ENCODE peak calls at places on chromosome 1, in six cellular contexts. O is CD4-positive, alpha-beta T cell; Y is bronchial epithelial cell; D is chondrocyte; B is neural progenitor cell; J is NCI-H1092. L is an unnamed sample.

GRCh38 chr1:100034465-100034864 is 64.7 kb downstream of the SLC35A3 start:
- DNase-seq in O (no peak), Y (peak), D (no peak), B (peak), J (no peak), L (peak)

GRCh38 chr1:186577201-186577600 is 103.0 kb downstream of the PTGS2 start:
- DNase-seq in O (no peak), Y (peak), D (no peak), B (no peak), J (no peak), L (no peak)

GRCh38 chr1:231037585-231038517 is 2.2 kb downstream of the FAM89A start:
- DNase-seq in O (no peak), Y (no peak), D (no peak), B (no peak), J (no peak), L (no peak)

GRCh38 chr1:226649780-226650179 is 89.3 kb downstream of the ITPKB start:
- DNase-seq in O (peak), Y (no peak), D (no peak), B (no peak), J (peak), L (peak)

GRCh38 chr1:28172690-28173150 is 3.8 kb downstream of the PTAFR start:
- DNase-seq in O (no peak), Y (no peak), D (no peak), B (no peak), J (no peak), L (peak)

GRCh38 chr1:180609643-180610555 is 21.9 kb upstream of the XPR1 start:
- DNase-seq in O (no peak), Y (peak), D (no peak), B (no peak), J (no peak), L (no peak)

GRCh38 chr1:30477588-30477987 is 245.8 kb downstream of the MATN1 start:
- DNase-seq in O (no peak), Y (no peak), D (peak), B (no peak), J (no peak), L (no peak)

GRCh38 chr1:1304331-1305299 is 3.1 kb downstream of the ACAP3 start:
- DNase-seq in O (no peak), Y (peak), D (no peak), B (peak), J (no peak), L (no peak)

GRCh38 chr1:2289607-2290006 is 61.5 kb downstream of the SKI start:
- DNase-seq in O (no peak), Y (no peak), D (no peak), B (no peak), J (no peak), L (no peak)

GRCh38 chr1:217780993-217781392 is 149.8 kb downstream of the SPATA17 start:
- DNase-seq in O (no peak), Y (no peak), D (no peak), B (no peak), J (no peak), L (no peak)

GRCh38 chr1:2991753-2992495 is 29.3 kb upstream of the ACTRT2 start:
- DNase-seq in O (no peak), Y (no peak), D (peak), B (no peak), J (no peak), L (no peak)

GRCh38 chr1:168468042-168468809 is 75.6 kb downstream of the XCL2 start:
- DNase-seq in O (no peak), Y (no peak), D (no peak), B (no peak), J (no peak), L (no peak)

GRCh38 chr1:99710994-99711393 is 55.4 kb downstream of the FRRS1 start:
- DNase-seq in O (no peak), Y (no peak), D (no peak), B (no peak), J (no peak), L (no peak)

GRCh38 chr1:156864796-156865195 is 4.1 kb downstream of the NTRK1 start:
- DNase-seq in O (no peak), Y (no peak), D (no peak), B (no peak), J (no peak), L (no peak)